ENCODE peak calls at places on chromosomes 1 and 21, in five cellular contexts. One of them, this sample, is unnamed.

GRCh38 chr1:174217787-174218574 is 58.7 kb downstream of the RABGAP1L start:
- DNase-seq in activated naive CD8-positive, alpha-beta T cell treated with anti-CD3 and anti-CD28 coated beads, Interleukin-2, amount 50 U/mL, for 16 hours: no peak
- DNase-seq in HFFc6: peak
- DNase-seq in activated naive CD4-positive, alpha-beta T cell treated with Interleukin-2 at 50 U/mL for 16 hours: no peak
- DNase-seq in mesenchymal stem cell: peak
- DNase-seq in this sample: peak

GRCh38 chr21:38712076-38712475 is 93.7 kb upstream of the ETS2 start:
- DNase-seq in activated naive CD8-positive, alpha-beta T cell treated with anti-CD3 and anti-CD28 coated beads, Interleukin-2, amount 50 U/mL, for 16 hours: no peak
- DNase-seq in HFFc6: peak
- DNase-seq in activated naive CD4-positive, alpha-beta T cell treated with Interleukin-2 at 50 U/mL for 16 hours: no peak
- DNase-seq in mesenchymal stem cell: peak
- DNase-seq in this sample: peak

GRCh38 chr1:75423616-75424015 is 187.3 kb downstream of the SLC44A5 start:
- DNase-seq in activated naive CD8-positive, alpha-beta T cell treated with anti-CD3 and anti-CD28 coated beads, Interleukin-2, amount 50 U/mL, for 16 hours: no peak
- DNase-seq in HFFc6: no peak
- DNase-seq in activated naive CD4-positive, alpha-beta T cell treated with Interleukin-2 at 50 U/mL for 16 hours: no peak
- DNase-seq in mesenchymal stem cell: no peak
- DNase-seq in this sample: no peak

GRCh38 chr1:71738256-71738655 is 544.1 kb downstream of the NEGR1 start:
- DNase-seq in activated naive CD8-positive, alpha-beta T cell treated with anti-CD3 and anti-CD28 coated beads, Interleukin-2, amount 50 U/mL, for 16 hours: no peak
- DNase-seq in HFFc6: no peak
- DNase-seq in activated naive CD4-positive, alpha-beta T cell treated with Interleukin-2 at 50 U/mL for 16 hours: no peak
- DNase-seq in mesenchymal stem cell: no peak
- DNase-seq in this sample: no peak

GRCh38 chr1:96559707-96560588 is 161.6 kb upstream of the PTBP2 start:
- DNase-seq in activated naive CD8-positive, alpha-beta T cell treated with anti-CD3 and anti-CD28 coated beads, Interleukin-2, amount 50 U/mL, for 16 hours: no peak
- DNase-seq in HFFc6: peak
- DNase-seq in activated naive CD4-positive, alpha-beta T cell treated with Interleukin-2 at 50 U/mL for 16 hours: no peak
- DNase-seq in mesenchymal stem cell: peak
- DNase-seq in this sample: peak

GRCh38 chr1:53439337-53440207 is 19.6 kb upstream of the DMRTB1 start:
- DNase-seq in activated naive CD8-positive, alpha-beta T cell treated with anti-CD3 and anti-CD28 coated beads, Interleukin-2, amount 50 U/mL, for 16 hours: no peak
- DNase-seq in HFFc6: no peak
- DNase-seq in activated naive CD4-positive, alpha-beta T cell treated with Interleukin-2 at 50 U/mL for 16 hours: no peak
- DNase-seq in mesenchymal stem cell: no peak
- DNase-seq in this sample: no peak

GRCh38 chr1:59452559-59452958 is 155.7 kb downstream of the FGGY start:
- DNase-seq in activated naive CD8-positive, alpha-beta T cell treated with anti-CD3 and anti-CD28 coated beads, Interleukin-2, amount 50 U/mL, for 16 hours: no peak
- DNase-seq in HFFc6: no peak
- DNase-seq in activated naive CD4-positive, alpha-beta T cell treated with Interleukin-2 at 50 U/mL for 16 hours: no peak
- DNase-seq in mesenchymal stem cell: no peak
- DNase-seq in this sample: no peak

GRCh38 chr1:51551848-51552296 is 32.8 kb upstream of the EPS15 start:
- DNase-seq in activated naive CD8-positive, alpha-beta T cell treated with anti-CD3 and anti-CD28 coated beads, Interleukin-2, amount 50 U/mL, for 16 hours: no peak
- DNase-seq in HFFc6: no peak
- DNase-seq in activated naive CD4-positive, alpha-beta T cell treated with Interleukin-2 at 50 U/mL for 16 hours: no peak
- DNase-seq in mesenchymal stem cell: no peak
- DNase-seq in this sample: no peak

GRCh38 chr1:94247146-94248094 is 10.0 kb upstream of the ARHGAP29 start:
- DNase-seq in activated naive CD8-positive, alpha-beta T cell treated with anti-CD3 and anti-CD28 coated beads, Interleukin-2, amount 50 U/mL, for 16 hours: no peak
- DNase-seq in HFFc6: peak
- DNase-seq in activated naive CD4-positive, alpha-beta T cell treated with Interleukin-2 at 50 U/mL for 16 hours: no peak
- DNase-seq in mesenchymal stem cell: peak
- DNase-seq in this sample: peak

GRCh38 chr1:58619286-58620054 is 42.4 kb upstream of the TACSTD2 start:
- DNase-seq in activated naive CD8-positive, alpha-beta T cell treated with anti-CD3 and anti-CD28 coated beads, Interleukin-2, amount 50 U/mL, for 16 hours: no peak
- DNase-seq in HFFc6: no peak
- DNase-seq in activated naive CD4-positive, alpha-beta T cell treated with Interleukin-2 at 50 U/mL for 16 hours: no peak
- DNase-seq in mesenchymal stem cell: no peak
- DNase-seq in this sample: no peak

GRCh38 chr1:40508375-40509341 is at the start of gene EXO5:
- DNase-seq in activated naive CD8-positive, alpha-beta T cell treated with anti-CD3 and anti-CD28 coated beads, Interleukin-2, amount 50 U/mL, for 16 hours: peak
- DNase-seq in HFFc6: peak
- DNase-seq in activated naive CD4-positive, alpha-beta T cell treated with Interleukin-2 at 50 U/mL for 16 hours: peak
- DNase-seq in mesenchymal stem cell: peak
- DNase-seq in this sample: peak

GRCh38 chr1:10900265-10900651 is 103.8 kb upstream of the CASZ1 start:
- DNase-seq in activated naive CD8-positive, alpha-beta T cell treated with anti-CD3 and anti-CD28 coated beads, Interleukin-2, amount 50 U/mL, for 16 hours: no peak
- DNase-seq in HFFc6: no peak
- DNase-seq in activated naive CD4-positive, alpha-beta T cell treated with Interleukin-2 at 50 U/mL for 16 hours: no peak
- DNase-seq in mesenchymal stem cell: no peak
- DNase-seq in this sample: no peak

GRCh38 chr1:206850401-206850800 is 15.0 kb upstream of the IL20 start:
- DNase-seq in activated naive CD8-positive, alpha-beta T cell treated with anti-CD3 and anti-CD28 coated beads, Interleukin-2, amount 50 U/mL, for 16 hours: no peak
- DNase-seq in HFFc6: no peak
- DNase-seq in activated naive CD4-positive, alpha-beta T cell treated with Interleukin-2 at 50 U/mL for 16 hours: no peak
- DNase-seq in mesenchymal stem cell: no peak
- DNase-seq in this sample: no peak

GRCh38 chr21:45029298-45029967 is 44.9 kb upstream of the ADARB1 start:
- DNase-seq in activated naive CD8-positive, alpha-beta T cell treated with anti-CD3 and anti-CD28 coated beads, Interleukin-2, amount 50 U/mL, for 16 hours: no peak
- DNase-seq in HFFc6: no peak
- DNase-seq in activated naive CD4-positive, alpha-beta T cell treated with Interleukin-2 at 50 U/mL for 16 hours: no peak
- DNase-seq in mesenchymal stem cell: peak
- DNase-seq in this sample: no peak

GRCh38 chr1:36172983-36173382 is 17.0 kb downstream of the MAP7D1 start:
- DNase-seq in activated naive CD8-positive, alpha-beta T cell treated with anti-CD3 and anti-CD28 coated beads, Interleukin-2, amount 50 U/mL, for 16 hours: no peak
- DNase-seq in HFFc6: peak
- DNase-seq in activated naive CD4-positive, alpha-beta T cell treated with Interleukin-2 at 50 U/mL for 16 hours: no peak
- DNase-seq in mesenchymal stem cell: peak
- DNase-seq in this sample: peak

GRCh38 chr1:163227126-163227525 is 24.4 kb upstream of the RGS5 start:
- DNase-seq in activated naive CD8-positive, alpha-beta T cell treated with anti-CD3 and anti-CD28 coated beads, Interleukin-2, amount 50 U/mL, for 16 hours: no peak
- DNase-seq in HFFc6: peak
- DNase-seq in activated naive CD4-positive, alpha-beta T cell treated with Interleukin-2 at 50 U/mL for 16 hours: no peak
- DNase-seq in mesenchymal stem cell: no peak
- DNase-seq in this sample: no peak

GRCh38 chr1:182357913-182358312 is 33.7 kb downstream of the GLUL start:
- DNase-seq in activated naive CD8-positive, alpha-beta T cell treated with anti-CD3 and anti-CD28 coated beads, Interleukin-2, amount 50 U/mL, for 16 hours: no peak
- DNase-seq in HFFc6: no peak
- DNase-seq in activated naive CD4-positive, alpha-beta T cell treated with Interleukin-2 at 50 U/mL for 16 hours: no peak
- DNase-seq in mesenchymal stem cell: no peak
- DNase-seq in this sample: no peak

This sample was measured in RCC 7860.